ENCODE peak calls at places on chromosomes 5 and 9, in seven cellular contexts. L is amygdala, B is transverse colon, D is cardiac septum, T is cardiac muscle cell, Z is hypothalamus, F is SHP77. X is an unnamed sample.

GRCh38 chr5:72999916-73000315 is 44.1 kb downstream of the FCHO2 start:
- DNase-seq in L (no peak), B (no peak), D (no peak), T (no peak), Z (no peak), F (no peak), X (no peak)

GRCh38 chr9:20065076-20065475 is 276.2 kb upstream of the SLC24A2 start:
- DNase-seq in L (no peak), B (no peak), D (no peak), T (no peak), Z (no peak), F (no peak), X (no peak)

GRCh38 chr5:37876926-37877325 is 37.1 kb upstream of the GDNF start:
- DNase-seq in L (no peak), B (no peak), D (no peak), T (no peak), Z (no peak), F (no peak), X (no peak)

GRCh38 chr9:74810200-74810599 is 77.5 kb downstream of the TRPM6 start:
- DNase-seq in L (no peak), B (no peak), D (no peak), T (no peak), Z (no peak), F (no peak), X (no peak)

GRCh38 chr5:133843911-133844310 is 124.5 kb downstream of the C5orf15 start:
- DNase-seq in L (no peak), B (no peak), D (peak; percentile 44), T (no peak), Z (no peak), F (no peak), X (no peak)

GRCh38 chr5:31655491-31655890 is 16.6 kb downstream of the PDZD2 start:
- DNase-seq in L (no peak), B (no peak), D (no peak), T (no peak), Z (no peak), F (no peak), X (no peak)

GRCh38 chr5:96816430-96816939 is 8.7 kb upstream of the ERAP1 start:
- DNase-seq in L (no peak), B (peak; percentile 35), D (no peak), T (no peak), Z (no peak), F (no peak), X (no peak)

GRCh38 chr9:127862075-127863011 is 7.9 kb upstream of the ENG start:
- DNase-seq in L (no peak), B (peak; percentile 80), D (peak; percentile 91), T (peak; percentile 58), Z (no peak), F (no peak), X (peak; percentile 19)

GRCh38 chr9:132505961-132506691 is 76.3 kb upstream of the BARHL1 start:
- DNase-seq in L (no peak), B (no peak), D (no peak), T (no peak), Z (no peak), F (peak; percentile 44), X (no peak)

GRCh38 chr9:128683340-128684064 is 5.5 kb upstream of the SET start:
- DNase-seq in L (no peak), B (peak; percentile 77), D (no peak), T (peak; percentile 44), Z (no peak), F (no peak), X (peak; percentile 54)

GRCh38 chr9:135887585-135888050 is 19.7 kb downstream of the CAMSAP1 start:
- DNase-seq in L (peak; percentile 26), B (no peak), D (no peak), T (peak; percentile 28), Z (no peak), F (no peak), X (no peak)

GRCh38 chr9:33439731-33440130 is 7.7 kb downstream of the AQP3 start:
- DNase-seq in L (no peak), B (no peak), D (no peak), T (no peak), Z (no peak), F (no peak), X (no peak)

GRCh38 chr5:404666-405241 is 38.2 kb upstream of the EXOC3 start:
- DNase-seq in L (no peak), B (no peak), D (no peak), T (no peak), Z (no peak), F (no peak), X (no peak)

GRCh38 chr5:56359809-56360685 is 126.9 kb upstream of the ANKRD55 start:
- DNase-seq in L (no peak), B (no peak), D (no peak), T (no peak), Z (no peak), F (no peak), X (no peak)

GRCh38 chr5:14569948-14570691 is 11.5 kb upstream of the OTULINL start:
- DNase-seq in L (no peak), B (no peak), D (no peak), T (no peak), Z (no peak), F (peak; percentile 79), X (no peak)

GRCh38 chr9:109699019-109699418 is 81.0 kb upstream of the PALM2AKAP2 start:
- DNase-seq in L (no peak), B (no peak), D (no peak), T (no peak), Z (no peak), F (no peak), X (no peak)

X was measured in prostate gland.